ENCODE peak calls at places on chromosomes 16 and 17, in ten cellular contexts. T is colonic mucosa, J is dorsolateral prefrontal cortex, R is upper lobe of right lung, L is ascending aorta, Z is A549, N is left lung, F is neural progenitor cell, C is thoracic aorta, S is right cardiac atrium. M is an unnamed sample.

GRCh38 chr17:77527394-77527793 is 386.6 kb downstream of the SEC14L1 start:
- DNase-seq in N (no peak), L (no peak), J (no peak), T (no peak), S (no peak), R (peak), C (no peak), F (no peak), Z (no peak), M (no peak)

GRCh38 chr17:12514596-12514995 is 151.1 kb upstream of the MYOCD start:
- DNase-seq in F (no peak), N (no peak), C (no peak), J (no peak), Z (no peak), T (no peak), R (no peak), S (no peak), L (no peak), M (no peak)

GRCh38 chr16:87176735-87177134 is 140.5 kb downstream of the C16orf95 start:
- DNase-seq in J (no peak), S (no peak), Z (no peak), T (no peak), C (no peak), F (no peak), L (no peak), R (no peak), N (no peak), M (no peak)

GRCh38 chr17:33981713-33982601 is 273.1 kb upstream of the CCL2 start:
- DNase-seq in S (no peak), R (no peak), C (no peak), J (no peak), T (peak), F (no peak), Z (no peak), N (no peak), L (no peak), M (no peak)

GRCh38 chr17:17467720-17468119 is 9.1 kb upstream of the MED9 start:
- DNase-seq in R (no peak), L (no peak), C (no peak), T (peak), Z (no peak), F (no peak), J (no peak), N (no peak), S (no peak), M (no peak)

GRCh38 chr17:39096435-39097158 is 54.8 kb downstream of the PLXDC1 start:
- DNase-seq in T (peak), Z (no peak), N (no peak), S (no peak), F (no peak), L (no peak), C (no peak), R (no peak), J (no peak), M (no peak)

GRCh38 chr17:65035191-65035590 is 21.3 kb downstream of the GNA13 start:
- DNase-seq in L (no peak), J (no peak), Z (no peak), S (no peak), R (no peak), N (no peak), F (no peak), C (no peak), T (no peak), M (no peak)

GRCh38 chr16:87950765-87951549 is at the start of gene BANP:
- DNase-seq in S (peak), L (peak), Z (peak), J (peak), N (peak), R (peak), T (peak), C (peak), F (peak), M (peak)

GRCh38 chr17:38451030-38451839 is 23.0 kb downstream of the ARHGAP23 start:
- DNase-seq in C (no peak), T (no peak), R (no peak), Z (no peak), J (no peak), F (peak), S (peak), N (no peak), L (no peak), M (no peak)

GRCh38 chr16:426115-426905 is 861 bp downstream of the RAB11FIP3 start:
- DNase-seq in J (peak), L (no peak), T (peak), F (peak), R (no peak), S (peak), Z (no peak), N (no peak), C (no peak), M (no peak)

GRCh38 chr17:58577696-58578095 is 63.3 kb upstream of the MTMR4 start:
- DNase-seq in R (peak), L (no peak), F (peak), C (no peak), T (peak), J (peak), S (peak), Z (peak), N (peak), M (peak)

GRCh38 chr17:81068411-81068810 is 33.5 kb downstream of the BAIAP2 start:
- DNase-seq in R (no peak), F (no peak), T (no peak), S (no peak), L (no peak), Z (no peak), N (no peak), C (no peak), J (no peak), M (no peak)

GRCh38 chr17:19724501-19725420 is 8.4 kb upstream of the SLC47A2 start:
- DNase-seq in N (peak), T (peak), L (peak), C (no peak), Z (no peak), F (no peak), R (peak), S (peak), J (peak), M (peak)

GRCh38 chr17:43356999-43357398 is 41.8 kb upstream of the ARL4D start:
- DNase-seq in F (no peak), T (no peak), N (no peak), R (no peak), S (no peak), Z (peak), L (no peak), J (no peak), C (no peak), M (no peak)

GRCh38 chr17:37605813-37606505 is 3.3 kb downstream of the SYNRG start:
- DNase-seq in L (no peak), N (no peak), C (no peak), F (no peak), T (peak), R (no peak), S (no peak), J (no peak), Z (no peak), M (no peak)

GRCh38 chr17:82388223-82388921 is 16.8 kb downstream of the UTS2R start:
- DNase-seq in F (peak), T (peak), N (no peak), S (no peak), C (no peak), J (no peak), R (no peak), Z (no peak), L (no peak), M (no peak)

GRCh38 chr17:78000351-78000750 is 41.8 kb downstream of the TNRC6C start:
- DNase-seq in N (no peak), T (no peak), R (no peak), S (no peak), Z (no peak), L (no peak), F (no peak), J (no peak), C (no peak), M (no peak)

GRCh38 chr17:72974605-72975232 is 117.8 kb downstream of the SLC39A11 start:
- DNase-seq in L (no peak), Z (no peak), C (no peak), F (no peak), R (no peak), T (no peak), J (no peak), N (no peak), S (no peak), M (no peak)

GRCh38 chr17:48011405-48012150 is 26.0 kb downstream of the COPZ2 start:
- DNase-seq in F (peak), S (no peak), N (no peak), C (no peak), T (no peak), J (no peak), R (no peak), L (no peak), Z (peak), M (no peak)

GRCh38 chr16:88815901-88816589 is 4.3 kb upstream of the APRT start:
- DNase-seq in C (no peak), Z (peak), L (no peak), N (no peak), J (no peak), F (peak), R (no peak), T (peak), S (no peak), M (peak)

GRCh38 chr16:50909831-50910697 is 168.2 kb downstream of the CYLD start:
- DNase-seq in L (no peak), T (no peak), Z (no peak), J (no peak), R (no peak), F (no peak), N (no peak), S (no peak), C (no peak), M (no peak)
- H3K27ac ChIP-seq in L (no peak), T (no peak), Z (no peak), J (peak), R (no peak), F (no peak), N (no peak), S (no peak), C (no peak), M (no peak)

GRCh38 chr16:69711115-69711740 is 15.1 kb downstream of the NQO1 start:
- DNase-seq in T (peak), J (no peak), S (no peak), C (peak), R (peak), F (no peak), Z (no peak), N (peak), L (no peak), M (no peak)
- H3K27ac ChIP-seq in T (no peak), J (no peak), S (no peak), C (peak), R (no peak), F (no peak), Z (no peak), N (peak), L (peak), M (no peak)

GRCh38 chr16:69651217-69651616 is 75.1 kb downstream of the NQO1 start:
- DNase-seq in N (no peak), C (no peak), T (no peak), L (no peak), Z (no peak), S (no peak), F (no peak), J (no peak), R (no peak), M (no peak)
- H3K27ac ChIP-seq in N (no peak), C (no peak), T (no peak), L (no peak), Z (no peak), S (no peak), F (no peak), J (no peak), R (no peak), M (no peak)

DNA sequence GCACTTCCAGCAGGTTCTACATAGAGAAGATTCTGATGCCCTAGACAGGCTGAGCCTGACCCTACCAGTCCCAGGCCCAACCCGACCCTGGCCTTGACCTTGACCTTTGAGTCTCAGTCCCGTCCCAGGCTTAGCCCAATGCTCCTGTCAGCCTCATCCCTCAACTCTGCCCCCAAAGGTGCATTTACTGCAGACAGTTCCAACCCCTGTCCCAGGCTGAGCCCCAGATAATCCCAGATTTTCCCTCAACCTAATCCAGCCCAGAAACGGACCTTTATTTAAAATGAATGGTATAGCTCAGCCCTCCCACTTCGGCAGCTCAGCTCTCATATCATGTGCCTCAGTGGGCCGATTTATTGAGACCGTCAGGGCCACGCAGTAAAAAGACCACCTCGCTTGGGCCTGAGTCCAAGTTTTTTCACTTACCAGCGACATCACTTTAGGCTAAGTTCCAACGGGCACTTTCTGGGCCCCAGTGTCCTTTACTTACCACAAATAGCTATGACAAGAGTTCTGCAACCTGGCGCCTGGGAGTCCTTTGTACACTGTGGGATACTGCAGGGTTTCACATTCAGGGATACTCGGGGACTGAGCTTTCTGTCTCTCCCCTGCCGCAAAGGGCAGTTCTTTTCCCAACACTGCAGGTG is 89.5 kb downstream of the WSCD1 start:
- DNase-seq in J (no peak), L (no peak), R (peak), F (no peak), N (no peak), S (no peak), Z (no peak), C (no peak), T (no peak), M (no peak)
- H3K27ac ChIP-seq in J (no peak), L (no peak), R (no peak), F (no peak), N (no peak), S (no peak), Z (no peak), C (no peak), T (no peak), M (no peak)

DNA sequence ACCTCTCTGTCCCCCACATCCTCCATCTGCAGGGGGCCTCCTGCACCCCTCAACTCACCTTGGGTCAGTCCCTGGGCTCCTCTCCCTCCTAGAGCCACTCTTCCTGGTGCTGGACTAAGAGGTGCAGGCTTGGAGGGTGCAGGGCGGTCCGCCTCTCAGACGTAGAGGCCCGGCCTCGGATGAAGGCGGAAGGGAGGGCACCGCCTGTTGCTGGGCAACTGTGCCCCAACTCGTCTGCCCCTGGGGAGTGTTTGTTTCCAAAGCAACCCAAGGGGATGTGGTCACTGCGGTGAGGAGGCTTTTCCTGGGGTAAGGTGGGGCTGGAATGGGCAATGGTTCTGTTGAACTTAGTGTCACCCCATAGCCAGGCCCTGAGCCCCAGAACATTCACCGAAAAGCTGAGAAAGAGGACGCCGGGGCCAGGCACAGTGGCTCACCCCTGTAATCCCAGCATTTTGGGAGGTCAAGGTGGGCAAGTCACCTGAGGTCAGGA is at the start of gene C16orf54:
- DNase-seq in C (no peak), J (peak), F (no peak), N (peak), T (peak), S (peak), Z (no peak), R (peak), L (peak), M (peak)
- H3K27ac ChIP-seq in C (no peak), J (no peak), F (no peak), N (no peak), T (peak), S (no peak), Z (no peak), R (peak), L (no peak), M (peak)

DNA sequence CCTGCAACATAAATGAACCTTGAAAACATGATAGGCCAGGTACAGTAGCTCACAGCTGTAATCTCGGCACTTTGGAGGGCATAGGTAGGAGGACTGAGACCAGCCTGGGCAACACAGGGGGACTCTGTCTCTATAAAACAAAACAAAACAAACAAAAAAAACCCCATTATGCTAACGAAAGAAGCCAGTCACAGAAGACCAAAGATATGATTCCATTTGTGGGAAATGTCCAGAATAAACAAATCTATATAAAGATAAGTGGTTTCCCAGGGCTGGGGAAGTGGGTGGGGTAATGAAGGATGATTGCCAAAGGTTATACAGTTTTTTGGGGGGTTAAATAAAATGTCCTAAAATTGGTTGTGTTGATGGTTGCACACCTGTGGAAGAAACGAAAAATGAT is 36.5 kb upstream of the SIAH1 start:
- DNase-seq in T (no peak), L (no peak), F (no peak), N (no peak), C (no peak), Z (no peak), R (no peak), J (no peak), S (no peak), M (no peak)
- H3K27ac ChIP-seq in T (no peak), L (no peak), F (no peak), N (no peak), C (no peak), Z (no peak), R (no peak), J (no peak), S (no peak), M (no peak)

GRCh38 chr16:11250786-11251524 is 5.0 kb downstream of the SOCS1 start:
- DNase-seq in F (no peak), S (no peak), Z (no peak), J (no peak), R (no peak), T (no peak), C (no peak), L (no peak), N (no peak), M (no peak)

GRCh38 chr16:11253009-11253994 is 2.7 kb downstream of the SOCS1 start:
- DNase-seq in L (no peak), J (no peak), Z (no peak), N (no peak), F (no peak), R (no peak), S (no peak), C (no peak), T (no peak), M (no peak)

GRCh38 chr16:11251525-11252481 is 4.2 kb downstream of the SOCS1 start:
- DNase-seq in C (no peak), R (no peak), S (no peak), Z (no peak), J (no peak), F (no peak), L (no peak), N (peak), T (no peak), M (no peak)

GRCh38 chr16:11253995-11254912 is 1.8 kb downstream of the SOCS1 start:
- DNase-seq in Z (no peak), T (no peak), C (no peak), R (no peak), S (no peak), J (no peak), F (no peak), L (no peak), N (peak), M (no peak)

GRCh38 chr16:11252482-11252931 is 3.5 kb downstream of the SOCS1 start:
- DNase-seq in L (no peak), T (no peak), N (no peak), R (no peak), Z (no peak), S (no peak), F (no peak), J (no peak), C (no peak), M (no peak)
- H3K27ac ChIP-seq in L (peak), T (no peak), N (no peak), R (no peak), Z (no peak), S (no peak), F (no peak), J (no peak), C (no peak), M (no peak)